ENCODE peak calls at places on chromosomes 11 and 22, in four cellular contexts. L is IMR-90, R is adrenal gland, H is esophagus squamous epithelium. X is an unnamed sample. For H3K9me3, the result is how much of the 10 kb centered on the place peaks cover.

GRCh38 chr11:72951815-72952340 is 137.7 kb downstream of the ATG16L2 start:
- DNase-seq in R (no peak), L (no peak), H (no peak), X (no peak)

GRCh38 chr11:128806496-128807261 is 60.4 kb downstream of the KCNJ1 start:
- DNase-seq in L (peak), H (no peak), R (no peak), X (no peak)

GRCh38 chr22:23509571-23510302 is 70.4 kb downstream of the IGLL1 start:
- DNase-seq in H (no peak), R (no peak), L (peak), X (no peak)

GRCh38 chr22:19910180-19910744 is 31.3 kb upstream of the COMT start:
- DNase-seq in L (no peak), R (no peak), H (no peak), X (no peak)

GRCh38 chr11:86360775-86361395 is 13.8 kb upstream of the CCDC81 start:
- DNase-seq in R (no peak), H (no peak), L (peak), X (no peak)

GRCh38 chr22:20140107-20140445 is 8.5 kb downstream of the ZDHHC8 start:
- DNase-seq in H (no peak), L (no peak), R (no peak), X (no peak)

GRCh38 chr11:64723117-64723906 is at the start of gene NRXN2:
- DNase-seq in H (no peak), L (peak), R (peak), X (peak)

GRCh38 chr22:33894515-33894914 is 25.8 kb downstream of the LARGE1 start:
- DNase-seq in L (no peak), H (no peak), R (peak), X (no peak)

GRCh38 chr11:2574553-2575535 is 125.0 kb downstream of the KCNQ1OT1 start:
- DNase-seq in H (no peak), R (no peak), L (no peak), X (peak)

DNA sequence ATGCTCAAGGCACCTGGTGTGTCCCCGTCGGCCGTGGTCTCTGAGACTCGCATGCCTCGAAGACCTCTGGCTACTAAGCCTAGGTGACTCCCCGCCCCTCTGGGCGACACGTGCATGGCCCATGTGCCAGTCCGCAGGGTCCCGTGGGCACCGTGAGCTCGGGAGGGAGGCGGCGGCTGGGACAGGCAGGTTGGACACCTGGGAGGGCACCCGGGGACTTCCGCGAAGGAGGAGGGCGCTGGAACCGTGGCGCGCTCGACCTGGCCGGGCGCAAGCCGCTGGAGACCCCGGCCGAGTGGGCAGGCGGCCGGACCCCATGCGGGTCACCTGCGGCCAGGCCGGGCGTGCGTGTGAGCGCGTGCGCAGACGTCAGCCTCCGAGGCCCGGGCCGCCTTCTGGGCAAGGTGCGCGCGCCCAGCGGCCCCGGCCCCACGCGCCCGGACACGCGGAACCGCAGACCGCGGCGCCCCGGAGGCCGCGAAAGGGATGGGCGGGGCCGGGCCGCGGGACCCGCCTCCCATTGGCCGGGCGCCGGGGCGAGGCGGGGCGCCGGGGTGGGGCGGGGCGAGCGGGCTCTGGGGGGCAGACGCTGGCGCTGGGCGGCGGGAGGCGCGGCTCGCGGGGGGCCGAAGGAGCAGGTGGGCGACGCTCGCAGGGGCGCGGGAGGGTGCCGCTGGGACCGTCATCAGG is 576 bp upstream of the RASD2 start:
- DNase-seq in H (no peak), R (peak), L (peak), X (peak)
- TF ChIP-seq POLR2A in H (no peak), R (no peak), L (no peak), X (no peak)

GRCh38 chr11:62922189-62922589 is 1.0 kb upstream of the CHRM1 start:
- DNase-seq in H (no peak), R (no peak), L (no peak), X (no peak)

GRCh38 chr11:62921201-62921572 is at the start of gene CHRM1:
- DNase-seq in L (no peak), H (no peak), R (no peak), X (peak)

GRCh38 chr11:62923634-62924411 is 2.7 kb upstream of the CHRM1 start:
- DNase-seq in L (no peak), R (no peak), H (no peak), X (no peak)

GRCh38 chr11:62921573-62922188 is 518 bp upstream of the CHRM1 start:
- DNase-seq in R (no peak), H (no peak), L (peak), X (peak)

DNA sequence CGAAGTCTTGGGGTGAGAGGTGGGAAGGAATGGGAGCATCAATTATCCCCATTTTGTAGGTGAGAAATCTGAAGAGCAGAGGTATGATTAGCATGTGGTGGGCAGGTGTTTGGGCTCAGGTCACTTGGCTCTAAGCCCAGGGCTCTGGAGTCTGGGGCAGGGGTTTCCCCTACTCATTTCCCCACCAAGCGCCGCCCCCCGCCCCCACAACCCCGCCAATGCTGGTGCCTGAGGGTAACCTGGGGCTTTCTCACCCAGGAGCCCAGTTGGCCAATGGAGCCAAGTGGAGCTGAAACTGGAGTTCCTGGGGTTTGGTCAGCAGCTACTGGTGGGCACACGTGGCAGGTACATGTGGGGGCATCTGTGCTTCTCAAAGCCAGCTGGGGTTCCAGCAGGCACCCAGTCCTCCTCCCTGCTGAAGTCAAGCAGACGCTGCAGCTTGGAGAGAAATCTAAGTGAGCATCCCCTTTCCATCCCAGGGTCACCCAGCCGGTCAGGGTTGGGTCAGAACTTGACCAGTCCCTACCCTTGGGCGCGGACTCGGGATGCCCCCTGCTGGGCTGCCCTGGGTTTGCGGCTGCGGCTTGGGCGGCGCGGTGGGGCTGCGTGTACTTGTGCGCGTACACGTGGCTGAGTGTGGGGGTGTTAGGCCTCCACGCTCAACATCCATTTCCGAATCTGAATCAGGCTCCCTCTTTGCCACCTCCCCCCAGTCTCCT is 1.6 kb upstream of the CHRM1 start:
- DNase-seq in L (no peak), R (no peak), H (no peak), X (no peak)
- TF ChIP-seq CTCF in L (peak), R (no peak), H (peak), X (no peak)

DNA sequence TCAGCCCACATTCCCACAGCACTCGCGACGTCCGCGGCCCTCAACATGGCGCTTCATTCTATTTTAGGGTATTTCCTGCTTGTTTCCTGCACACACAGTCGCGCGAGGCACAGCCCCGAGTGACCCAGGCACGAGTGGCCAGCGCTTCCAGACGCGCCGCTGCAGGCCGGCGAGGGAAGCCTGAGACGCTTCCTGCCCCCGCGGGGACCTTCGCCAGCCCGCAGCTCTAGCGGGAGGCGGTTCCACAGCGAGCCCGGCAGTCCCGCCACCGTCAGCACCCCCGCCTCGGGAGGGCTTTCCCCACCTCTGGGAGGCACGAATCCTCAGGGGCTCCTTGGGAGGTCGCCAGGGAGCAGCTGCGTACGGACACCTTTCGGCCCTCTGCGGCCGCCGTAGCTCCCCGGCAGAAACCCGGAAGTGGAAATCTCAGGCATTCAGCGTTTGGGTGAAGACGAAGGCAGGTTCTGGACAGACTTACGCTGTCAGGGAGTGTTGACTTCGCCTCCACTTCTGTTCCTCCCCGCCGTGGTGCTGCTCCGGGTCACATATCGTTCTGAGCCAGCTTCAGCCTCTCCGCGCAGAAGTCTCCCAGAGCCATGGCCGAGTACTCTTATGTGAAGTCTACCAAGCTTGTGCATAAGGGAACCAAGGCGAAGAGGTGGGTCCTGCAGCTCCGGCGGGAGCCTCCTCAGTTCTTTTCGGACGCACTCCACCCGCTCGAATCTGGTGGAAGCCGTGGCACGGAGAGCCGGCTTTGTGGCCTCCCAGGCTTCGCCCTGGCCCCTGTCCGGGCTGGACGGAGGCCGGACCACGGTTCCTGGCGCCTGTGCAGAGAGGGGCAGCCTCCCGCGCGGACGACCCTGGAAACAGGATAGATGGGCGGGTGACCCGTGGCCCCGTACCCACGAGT is 2925.9 kb upstream of the OR11H1 start:
- DNase-seq in R (no peak), H (no peak), L (no peak), X (peak)
- H3K9me3 ChIP-seq in R (under half), H (under half), L (under half), X (half or more)

DNA sequence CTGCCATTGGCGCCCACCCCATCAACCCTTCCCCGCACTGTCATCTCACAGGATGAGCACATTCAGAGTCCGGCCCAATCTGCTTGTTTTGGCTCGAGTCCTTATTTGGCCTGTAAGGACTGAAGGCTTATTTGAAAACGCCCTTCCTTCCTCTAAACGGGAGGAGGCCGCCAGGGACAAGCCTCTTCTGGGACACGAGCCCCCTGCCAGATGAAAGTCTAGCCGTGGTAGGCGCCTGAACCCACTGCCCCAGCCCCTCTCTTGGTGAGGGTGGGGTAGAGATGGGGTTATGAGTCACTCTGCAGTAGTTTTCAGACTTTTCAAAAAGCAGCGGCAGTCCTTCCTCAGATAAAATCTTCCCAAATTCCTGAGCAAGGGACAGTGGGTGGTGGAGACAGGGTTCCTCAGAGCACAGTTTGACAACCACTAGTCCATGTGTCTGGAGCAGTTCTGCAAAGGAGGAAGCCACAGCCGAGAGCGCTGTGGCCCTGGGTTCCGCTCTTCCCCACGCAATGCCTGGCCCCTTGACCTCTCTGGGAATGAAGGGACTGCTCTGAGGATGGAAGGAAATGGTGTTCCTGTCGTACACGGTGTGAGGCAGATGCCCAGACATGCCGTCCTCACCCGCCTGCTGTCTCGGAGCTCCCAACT is 57.0 kb downstream of the MYH9 start:
- DNase-seq in L (peak), R (peak), H (no peak), X (no peak)
- TF ChIP-seq POLR2A in L (no peak), R (no peak), H (no peak), X (no peak)

GRCh38 chr11:62953811-62954210 is 31.0 kb downstream of the SLC22A6 start:
- DNase-seq in H (no peak), L (peak), R (no peak), X (peak)
- TF ChIP-seq CTCF in H (no peak), L (no peak), R (no peak), X (no peak)

GRCh38 chr11:101010899-101011298 is 118.7 kb downstream of the PGR start:
- DNase-seq in R (no peak), L (no peak), H (no peak), X (no peak)

GRCh38 chr11:101009685-101010055 is 119.9 kb downstream of the PGR start:
- DNase-seq in L (no peak), H (no peak), R (no peak), X (no peak)

GRCh38 chr11:101011881-101012280 is 117.7 kb downstream of the PGR start:
- DNase-seq in R (no peak), H (no peak), L (no peak), X (no peak)

GRCh38 chr11:101019870-101020269 is 109.7 kb downstream of the PGR start:
- DNase-seq in R (no peak), H (no peak), L (no peak), X (no peak)

GRCh38 chr11:101014600-101015242 is 114.9 kb downstream of the PGR start:
- DNase-seq in H (no peak), R (no peak), L (no peak), X (no peak)
- H3K9me3 ChIP-seq in H (under half), R (under half), L (under half), X (under half)

GRCh38 chr11:66267039-66267378 is 1.4 kb upstream of the RAB1B start:
- DNase-seq in L (no peak), R (no peak), H (no peak), X (no peak)

GRCh38 chr11:66267379-66268209 is 845 bp upstream of the RAB1B start:
- DNase-seq in R (peak), L (peak), H (peak), X (peak)

GRCh38 chr11:66266378-66267038 is 1.9 kb upstream of the RAB1B start:
- DNase-seq in H (no peak), R (no peak), L (no peak), X (no peak)

GRCh38 chr11:66268953-66269906 is 791 bp downstream of the RAB1B start:
- DNase-seq in R (peak), H (no peak), L (peak), X (no peak)

GRCh38 chr11:66268210-66268952 is at the start of gene RAB1B:
- DNase-seq in L (peak), R (peak), H (peak), X (peak)
- TF ChIP-seq POLR2A in L (peak), R (peak), H (peak), X (no peak)

DNA sequence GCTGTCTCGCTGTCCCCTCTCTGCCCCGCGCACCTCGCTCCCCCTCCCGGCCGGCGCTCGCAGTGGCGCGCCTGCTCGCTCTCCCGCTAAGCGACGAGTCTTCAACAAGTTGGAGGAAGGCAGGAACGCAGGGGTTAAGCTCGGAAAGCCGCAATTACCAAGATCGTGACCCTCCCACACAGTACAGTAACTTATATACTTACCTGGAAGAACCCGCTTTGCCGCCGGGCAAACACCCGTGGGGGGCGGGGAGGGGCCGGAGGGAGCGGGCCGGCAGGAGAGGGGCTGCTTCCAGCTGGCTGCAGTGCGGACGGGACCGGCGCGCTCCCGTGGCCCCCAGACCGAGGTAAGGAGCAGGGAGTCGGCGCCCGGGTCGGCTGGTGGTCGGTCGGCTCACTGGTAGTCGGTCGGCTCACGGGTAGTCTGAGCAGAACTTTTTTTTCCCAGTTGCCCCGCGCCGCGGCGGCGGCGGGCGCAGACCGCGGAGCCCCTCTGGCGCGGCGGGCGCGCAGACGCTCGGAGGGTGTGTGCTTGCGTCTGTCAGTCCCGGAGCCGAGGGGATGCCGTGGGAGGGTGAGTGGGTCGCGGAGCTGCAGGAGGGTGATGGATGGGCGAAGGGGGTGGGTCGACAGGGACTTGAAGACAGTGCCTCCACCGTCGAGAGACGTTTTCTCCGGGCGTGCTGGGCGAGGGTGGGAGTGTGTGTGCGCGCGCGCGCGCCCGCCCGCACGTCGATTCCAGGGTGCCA is 101.2 kb upstream of the HSD17B12 start:
- DNase-seq in L (peak), H (no peak), R (no peak), X (no peak)
- TF ChIP-seq CTCF in L (peak), H (peak), R (peak), X (no peak)

GRCh38 chr11:134502153-134502550 is 90.1 kb upstream of the B3GAT1 start:
- DNase-seq in H (no peak), R (no peak), L (no peak), X (peak)
- H3K9me3 ChIP-seq in H (under half), R (under half), L (half or more), X (under half)